ENCODE peak calls at places on chromosome 17, in seven cellular contexts. A, L, K, Q, F, Y and E are unnamed samples.
A peak's percentile ranks its signal among the peaks of the same experiment; 100 is the strongest.

GRCh38 chr17:31598921-31599571 is 207.6 kb downstream of the RAB11FIP4 start:
- DNase-seq in F (peak; percentile 27), Y (no peak), K (no peak), Q (no peak), L (no peak), A (peak; percentile 25), E (no peak)

GRCh38 chr17:58289869-58290268 is 9.1 kb upstream of the MPO start:
- DNase-seq in Y (no peak), L (no peak), K (no peak), Q (no peak), A (peak; percentile 26), F (peak; percentile 75), E (no peak)

GRCh38 chr17:58336456-58337094 is 8.0 kb upstream of the TSPOAP1 start:
- DNase-seq in K (no peak), F (no peak), Q (no peak), Y (no peak), L (peak; percentile 77), A (peak; percentile 17), E (peak; percentile 25)

GRCh38 chr17:81868674-81869220 is 2.4 kb downstream of the ARHGDIA start:
- DNase-seq in Q (no peak), L (peak; percentile 83), K (no peak), F (peak; percentile 86), Y (peak; percentile 76), A (peak; percentile 54), E (no peak)

GRCh38 chr17:77957215-77957868 is 1.2 kb upstream of the TNRC6C start:
- DNase-seq in K (no peak), A (no peak), L (no peak), Q (no peak), F (no peak), Y (no peak), E (no peak)

GRCh38 chr17:66737524-66737923 is 97.4 kb upstream of the CACNG5 start:
- DNase-seq in A (no peak), Q (peak; percentile 40), K (peak; percentile 43), F (no peak), Y (no peak), L (no peak), E (peak; percentile 12)

GRCh38 chr17:37576281-37576680 is 32.9 kb downstream of the SYNRG start:
- DNase-seq in Q (no peak), K (no peak), Y (no peak), F (peak; percentile 19), A (peak; percentile 51), L (no peak), E (no peak)

GRCh38 chr17:43839670-43840101 is 6.7 kb upstream of the MPP3 start:
- DNase-seq in K (no peak), Q (no peak), L (peak; percentile 69), F (peak; percentile 81), Y (no peak), A (peak; percentile 57), E (no peak)

GRCh38 chr17:76909971-76910760 is 42.0 kb downstream of the MGAT5B start:
- DNase-seq in F (peak; percentile 62), A (peak; percentile 36), K (peak; percentile 44), L (no peak), Y (no peak), Q (peak; percentile 53), E (no peak)

GRCh38 chr17:76076765-76077581 is 2.0 kb upstream of the ZACN start:
- DNase-seq in K (no peak), F (no peak), Q (no peak), A (no peak), L (peak; percentile 80), Y (no peak), E (no peak)

GRCh38 chr17:66953661-66954060 is 10.8 kb upstream of the CACNG4 start:
- DNase-seq in L (no peak), K (no peak), F (no peak), Q (no peak), A (no peak), Y (no peak), E (no peak)

GRCh38 chr17:74740641-74741387 is 3.8 kb downstream of the RAB37 start:
- DNase-seq in Q (no peak), L (peak; percentile 80), F (no peak), K (peak; percentile 2), A (no peak), Y (no peak), E (no peak)

GRCh38 chr17:48873212-48873611 is 19.4 kb upstream of the ATP5MC1 start:
- DNase-seq in F (no peak), L (no peak), Y (no peak), A (no peak), K (peak; percentile 47), Q (no peak), E (no peak)

GRCh38 chr17:65057520-65058075 is 1.1 kb upstream of the GNA13 start:
- DNase-seq in F (no peak), Q (peak; percentile 26), A (peak; percentile 66), Y (peak; percentile 67), K (peak; percentile 38), L (peak; percentile 85), E (no peak)

GRCh38 chr17:28901866-28902818 is 737 bp downstream of the DHRS13 start:
- DNase-seq in Q (peak; percentile 52), F (no peak), L (no peak), K (peak; percentile 48), Y (peak; percentile 67), A (no peak), E (no peak)

GRCh38 chr17:80224098-80224497 is 3.9 kb downstream of the SLC26A11 start:
- DNase-seq in A (no peak), F (no peak), Q (no peak), Y (no peak), K (no peak), L (no peak), E (no peak)

GRCh38 chr17:80222376-80223141 is 2.3 kb downstream of the SLC26A11 start:
- DNase-seq in Q (no peak), F (no peak), L (no peak), Y (no peak), A (no peak), K (no peak), E (no peak)

GRCh38 chr17:80224683-80225082 is 4.5 kb downstream of the SLC26A11 start:
- DNase-seq in Q (no peak), L (no peak), Y (no peak), A (no peak), F (no peak), K (no peak), E (no peak)

GRCh38 chr17:80221401-80221800 is 1.2 kb downstream of the SLC26A11 start:
- DNase-seq in L (peak; percentile 74), K (no peak), F (no peak), Y (no peak), Q (no peak), A (no peak), E (no peak)

DNA sequence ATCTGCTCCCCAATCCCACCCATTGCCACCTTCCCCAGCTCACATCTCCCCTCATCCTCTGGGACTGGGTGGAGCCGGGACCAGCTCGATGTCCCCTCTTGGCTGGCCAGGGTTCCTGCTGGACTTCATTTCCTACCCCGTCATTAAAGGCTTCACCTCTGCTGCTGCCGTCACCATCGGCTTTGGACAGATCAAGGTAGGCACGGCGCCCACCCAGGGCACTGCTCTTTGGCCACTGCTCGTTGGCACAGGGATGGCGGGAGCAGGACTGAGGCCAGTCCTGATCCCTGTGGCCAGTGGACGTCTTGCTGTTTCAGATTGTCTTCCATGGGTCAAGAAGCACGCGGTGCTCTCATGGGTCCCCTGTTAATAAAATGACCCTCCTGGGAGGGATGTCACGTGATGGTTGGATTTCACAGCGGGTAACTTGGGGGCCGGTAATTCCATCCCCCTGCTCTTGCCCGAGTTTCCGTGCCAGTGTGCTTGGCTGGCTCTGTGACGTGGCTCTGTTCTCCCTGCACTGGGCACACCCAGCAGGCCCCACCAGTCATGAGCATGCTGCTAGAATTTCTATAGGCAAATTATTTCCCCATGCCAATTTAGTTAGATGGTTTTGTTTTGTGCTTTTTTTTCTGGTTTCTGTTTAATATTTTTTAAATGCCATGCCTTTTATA is 3.1 kb downstream of the SLC26A11 start:
- DNase-seq in Q (no peak), K (no peak), Y (no peak), A (no peak), L (no peak), F (no peak), E (no peak)
- TF ChIP-seq CTCF in Q (no peak), K (no peak), Y (no peak), A (no peak), L (no peak), F (no peak), E (no peak)

GRCh38 chr17:8402921-8403536 is 5.4 kb upstream of the RNF222 start:
- DNase-seq in L (no peak), A (no peak), K (no peak), F (no peak), Q (no peak), Y (no peak), E (no peak)
- H3K36me3 ChIP-seq in L (no peaks in the 10 kb centered on the region), A (no peaks in the 10 kb centered on the region), K (no peaks in the 10 kb centered on the region), F (no peaks in the 10 kb centered on the region), Q (no peaks in the 10 kb centered on the region), Y (no peaks in the 10 kb centered on the region), E (no peaks in the 10 kb centered on the region)

GRCh38 chr17:79681628-79682261 is 49.0 kb upstream of the ENPP7 start:
- DNase-seq in K (peak; percentile 6), A (no peak), F (no peak), L (no peak), Y (no peak), Q (no peak), E (no peak)

GRCh38 chr17:79679631-79680340 is 51.0 kb upstream of the ENPP7 start:
- DNase-seq in L (no peak), Y (no peak), F (no peak), K (peak; percentile 7), Q (no peak), A (no peak), E (no peak)

GRCh38 chr17:79678856-79679255 is 51.9 kb upstream of the ENPP7 start:
- DNase-seq in K (no peak), Y (no peak), A (no peak), Q (no peak), L (no peak), F (no peak), E (no peak)

GRCh38 chr17:79681101-79681621 is 49.6 kb upstream of the ENPP7 start:
- DNase-seq in A (no peak), Q (no peak), K (peak; percentile 9), F (no peak), L (no peak), Y (no peak), E (no peak)

DNA sequence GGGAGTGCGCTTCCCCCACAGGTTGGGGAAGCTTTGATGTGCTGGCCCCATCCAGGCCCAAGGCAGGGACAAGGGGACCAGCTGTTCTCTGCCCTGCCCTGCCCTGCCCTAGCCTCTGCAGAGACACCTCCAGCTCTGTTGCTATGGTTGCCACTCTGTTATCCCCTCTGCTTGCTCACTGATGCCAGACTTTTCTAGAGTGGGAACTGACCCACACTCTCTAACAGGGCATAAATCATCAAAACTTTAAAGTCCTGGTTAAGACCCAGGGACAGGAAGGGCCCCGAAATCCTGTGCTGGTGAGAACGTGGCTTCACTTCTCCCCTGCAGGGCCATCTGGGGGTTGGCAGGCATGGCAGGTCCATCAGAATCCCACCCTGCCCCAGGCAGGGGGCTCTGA is 50.4 kb upstream of the ENPP7 start:
- DNase-seq in Q (no peak), A (no peak), K (no peak), L (no peak), Y (no peak), F (no peak), E (no peak)
- TF ChIP-seq CTCF in Q (no peak), A (no peak), K (no peak), L (no peak), Y (no peak), F (no peak), E (no peak)

DNA sequence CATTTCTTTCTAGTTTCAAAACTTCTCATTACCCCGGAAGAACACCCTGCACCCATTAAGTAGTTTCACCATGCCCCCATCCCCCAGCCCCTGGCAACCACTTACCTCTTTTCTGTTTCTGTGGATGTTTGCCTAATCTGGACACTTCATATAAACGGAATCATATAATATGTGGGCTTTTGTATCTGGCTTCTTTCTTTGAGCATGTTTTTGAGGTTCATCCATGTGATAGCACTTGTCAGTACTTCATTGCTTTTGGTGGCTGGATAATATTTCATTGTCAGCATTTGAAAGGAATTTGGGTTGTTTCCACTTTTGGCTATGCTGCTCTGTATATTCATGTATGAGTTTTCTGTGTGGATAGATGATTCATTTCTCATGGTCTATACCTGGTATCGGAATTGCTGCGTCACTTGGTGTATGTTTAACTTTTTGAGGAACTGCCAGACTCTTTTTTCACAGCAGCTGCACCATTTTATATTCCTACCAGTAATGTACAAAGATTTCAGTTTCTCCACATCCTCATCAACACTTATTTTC is 30.0 kb upstream of the SLC5A10 start:
- DNase-seq in Y (no peak), L (no peak), K (no peak), Q (no peak), A (peak; percentile 93), F (peak; percentile 94), E (no peak)
- H3K36me3 ChIP-seq in Y (peaks cover 8% of the 10 kb centered on the region), L (no peaks in the 10 kb centered on the region), K (peaks cover 12% of the 10 kb centered on the region), Q (peaks cover 32% of the 10 kb centered on the region), A (peaks cover 3% of the 10 kb centered on the region), F (peaks cover 17% of the 10 kb centered on the region), E (peaks cover 4% of the 10 kb centered on the region)